ENCODE peak calls at places on chromosomes 2 and 18, in ten cellular contexts. F is progenitor cell of endocrine pancreas; M is GM18507; C is stimulated activated CD4-positive, alpha-beta T cell treated with anti-CD3 and anti-CD28 coated beads, Interleukin-2, amount 100 ng/mL, for 24 hours; U is germinal center; E is NCI-H510A treated with DMSO at 0.1 percent for 48 hours; Z is cerebellum; J is endothelial cell; L is CD8-positive, alpha-beta memory T cell; V is NCI-H774. O is an unnamed sample.

GRCh38 chr2:129490666-129491065 is 488.8 kb upstream of the RAB6C start:
- DNase-seq in F (no peak), M (no peak), C (no peak), U (no peak), E (no peak), Z (no peak), J (no peak), L (no peak), V (no peak), O (no peak)

GRCh38 chr18:58661423-58661822 is 9.8 kb upstream of the MALT1 start:
- DNase-seq in F (no peak), M (no peak), C (no peak), U (no peak), E (no peak), Z (no peak), J (no peak), L (no peak), V (no peak), O (no peak)

GRCh38 chr2:226057365-226057764 is 657.9 kb downstream of the NYAP2 start:
- DNase-seq in F (no peak), M (no peak), C (no peak), U (no peak), E (no peak), Z (no peak), J (no peak), L (no peak), V (no peak), O (no peak)

GRCh38 chr18:26082475-26082874 is 7.9 kb downstream of the SS18 start:
- DNase-seq in F (no peak), M (no peak), C (no peak), U (no peak), E (no peak), Z (no peak), J (no peak), L (no peak), V (no peak), O (no peak)

GRCh38 chr2:96923810-96924774 is 54.2 kb upstream of the SEMA4C start:
- DNase-seq in F (no peak), M (no peak), C (peak), U (no peak), E (no peak), Z (no peak), J (no peak), L (peak), V (no peak), O (no peak)

GRCh38 chr18:21704603-21705364 is at the start of gene ABHD3:
- DNase-seq in F (peak), M (peak), C (peak), U (peak), E (peak), Z (peak), J (peak), L (peak), V (peak), O (peak)

GRCh38 chr2:159129807-159130206 is 156.7 kb downstream of the WDSUB1 start:
- DNase-seq in F (no peak), M (no peak), C (no peak), U (no peak), E (no peak), Z (no peak), J (no peak), L (no peak), V (no peak), O (no peak)

GRCh38 chr18:29457316-29457715 is 1280.4 kb upstream of the CDH2 start:
- DNase-seq in F (no peak), M (no peak), C (no peak), U (no peak), E (no peak), Z (no peak), J (no peak), L (no peak), V (no peak), O (no peak)

GRCh38 chr2:200615247-200615646 is 29.4 kb downstream of the AOX1 start:
- DNase-seq in F (no peak), M (no peak), C (no peak), U (no peak), E (no peak), Z (no peak), J (no peak), L (no peak), V (no peak), O (no peak)

GRCh38 chr2:109134741-109135571 is 6.0 kb downstream of the SH3RF3 start:
- DNase-seq in F (no peak), M (no peak), C (peak), U (no peak), E (no peak), Z (no peak), J (no peak), L (no peak), V (no peak), O (no peak)